ENCODE peak calls at places on chromosomes 6 and 20, in seven cellular contexts. One of them, this sample, is unnamed.

GRCh38 chr20:62644044-62644795 is 1.9 kb downstream of the SLCO4A1 start:
- DNase-seq in T-helper 9 cell: no peak
- DNase-seq in NCI-H1417: no peak
- DNase-seq in stimulated activated CD4-positive, alpha-beta T cell treated with anti-CD3 and anti-CD28 coated beads, Interleukin-15, amount 100 ng/mL, for 1 hour: no peak
- DNase-seq in RWPE1: no peak
- DNase-seq in activated CD4-positive, alpha-beta T cell treated with anti-CD3 and anti-CD28 coated beads for 4 hours: no peak
- DNase-seq in GM13977: no peak
- DNase-seq in this sample: no peak

GRCh38 chr6:4775591-4776492 is at the start of gene CDYL:
- DNase-seq in T-helper 9 cell: peak
- DNase-seq in NCI-H1417: peak
- DNase-seq in stimulated activated CD4-positive, alpha-beta T cell treated with anti-CD3 and anti-CD28 coated beads, Interleukin-15, amount 100 ng/mL, for 1 hour: peak
- DNase-seq in RWPE1: peak
- DNase-seq in activated CD4-positive, alpha-beta T cell treated with anti-CD3 and anti-CD28 coated beads for 4 hours: peak
- DNase-seq in GM13977: peak
- DNase-seq in this sample: no peak

GRCh38 chr20:44910690-44911262 is 916 bp downstream of the PABPC1L start:
- DNase-seq in T-helper 9 cell: no peak
- DNase-seq in NCI-H1417: no peak
- DNase-seq in stimulated activated CD4-positive, alpha-beta T cell treated with anti-CD3 and anti-CD28 coated beads, Interleukin-15, amount 100 ng/mL, for 1 hour: no peak
- DNase-seq in RWPE1: peak
- DNase-seq in activated CD4-positive, alpha-beta T cell treated with anti-CD3 and anti-CD28 coated beads for 4 hours: no peak
- DNase-seq in GM13977: no peak
- DNase-seq in this sample: no peak

GRCh38 chr6:43873806-43874714 is 104.0 kb downstream of the VEGFA start:
- DNase-seq in T-helper 9 cell: no peak
- DNase-seq in NCI-H1417: peak
- DNase-seq in stimulated activated CD4-positive, alpha-beta T cell treated with anti-CD3 and anti-CD28 coated beads, Interleukin-15, amount 100 ng/mL, for 1 hour: no peak
- DNase-seq in RWPE1: no peak
- DNase-seq in activated CD4-positive, alpha-beta T cell treated with anti-CD3 and anti-CD28 coated beads for 4 hours: no peak
- DNase-seq in GM13977: no peak
- DNase-seq in this sample: no peak

GRCh38 chr20:57439432-57439831 is 48.2 kb downstream of the RBM38 start:
- DNase-seq in T-helper 9 cell: no peak
- DNase-seq in NCI-H1417: no peak
- DNase-seq in stimulated activated CD4-positive, alpha-beta T cell treated with anti-CD3 and anti-CD28 coated beads, Interleukin-15, amount 100 ng/mL, for 1 hour: no peak
- DNase-seq in RWPE1: no peak
- DNase-seq in activated CD4-positive, alpha-beta T cell treated with anti-CD3 and anti-CD28 coated beads for 4 hours: no peak
- DNase-seq in GM13977: no peak
- DNase-seq in this sample: no peak

GRCh38 chr20:41334452-41335421 is 5.9 kb upstream of the LPIN3 start:
- DNase-seq in T-helper 9 cell: no peak
- DNase-seq in NCI-H1417: no peak
- DNase-seq in stimulated activated CD4-positive, alpha-beta T cell treated with anti-CD3 and anti-CD28 coated beads, Interleukin-15, amount 100 ng/mL, for 1 hour: no peak
- DNase-seq in RWPE1: no peak
- DNase-seq in activated CD4-positive, alpha-beta T cell treated with anti-CD3 and anti-CD28 coated beads for 4 hours: no peak
- DNase-seq in GM13977: no peak
- DNase-seq in this sample: no peak

GRCh38 chr6:140782941-140783340 is 1349.8 kb upstream of the GJE1 start:
- DNase-seq in T-helper 9 cell: no peak
- DNase-seq in NCI-H1417: no peak
- DNase-seq in stimulated activated CD4-positive, alpha-beta T cell treated with anti-CD3 and anti-CD28 coated beads, Interleukin-15, amount 100 ng/mL, for 1 hour: no peak
- DNase-seq in RWPE1: no peak
- DNase-seq in activated CD4-positive, alpha-beta T cell treated with anti-CD3 and anti-CD28 coated beads for 4 hours: no peak
- DNase-seq in GM13977: no peak
- DNase-seq in this sample: no peak

GRCh38 chr6:142702501-142703460 is 242.2 kb downstream of the HIVEP2 start:
- DNase-seq in T-helper 9 cell: no peak
- DNase-seq in NCI-H1417: no peak
- DNase-seq in stimulated activated CD4-positive, alpha-beta T cell treated with anti-CD3 and anti-CD28 coated beads, Interleukin-15, amount 100 ng/mL, for 1 hour: no peak
- DNase-seq in RWPE1: no peak
- DNase-seq in activated CD4-positive, alpha-beta T cell treated with anti-CD3 and anti-CD28 coated beads for 4 hours: no peak
- DNase-seq in GM13977: peak
- DNase-seq in this sample: no peak

GRCh38 chr6:44675449-44675848 is 287.9 kb downstream of the CDC5L start:
- DNase-seq in T-helper 9 cell: no peak
- DNase-seq in NCI-H1417: no peak
- DNase-seq in stimulated activated CD4-positive, alpha-beta T cell treated with anti-CD3 and anti-CD28 coated beads, Interleukin-15, amount 100 ng/mL, for 1 hour: no peak
- DNase-seq in RWPE1: no peak
- DNase-seq in activated CD4-positive, alpha-beta T cell treated with anti-CD3 and anti-CD28 coated beads for 4 hours: no peak
- DNase-seq in GM13977: no peak
- DNase-seq in this sample: no peak

GRCh38 chr6:34606477-34607130 is 50.5 kb upstream of the SPDEF start:
- DNase-seq in T-helper 9 cell: no peak
- DNase-seq in NCI-H1417: no peak
- DNase-seq in stimulated activated CD4-positive, alpha-beta T cell treated with anti-CD3 and anti-CD28 coated beads, Interleukin-15, amount 100 ng/mL, for 1 hour: no peak
- DNase-seq in RWPE1: no peak
- DNase-seq in activated CD4-positive, alpha-beta T cell treated with anti-CD3 and anti-CD28 coated beads for 4 hours: no peak
- DNase-seq in GM13977: no peak
- DNase-seq in this sample: no peak

GRCh38 chr20:3071610-3072529 is at the start of gene OXT:
- DNase-seq in T-helper 9 cell: peak
- DNase-seq in NCI-H1417: no peak
- DNase-seq in stimulated activated CD4-positive, alpha-beta T cell treated with anti-CD3 and anti-CD28 coated beads, Interleukin-15, amount 100 ng/mL, for 1 hour: peak
- DNase-seq in RWPE1: no peak
- DNase-seq in activated CD4-positive, alpha-beta T cell treated with anti-CD3 and anti-CD28 coated beads for 4 hours: peak
- DNase-seq in GM13977: peak
- DNase-seq in this sample: no peak

GRCh38 chr6:54244430-54244829 is 63.8 kb upstream of the TINAG start:
- DNase-seq in T-helper 9 cell: no peak
- DNase-seq in NCI-H1417: peak
- DNase-seq in stimulated activated CD4-positive, alpha-beta T cell treated with anti-CD3 and anti-CD28 coated beads, Interleukin-15, amount 100 ng/mL, for 1 hour: no peak
- DNase-seq in RWPE1: peak
- DNase-seq in activated CD4-positive, alpha-beta T cell treated with anti-CD3 and anti-CD28 coated beads for 4 hours: no peak
- DNase-seq in GM13977: no peak
- DNase-seq in this sample: no peak

GRCh38 chr20:20327756-20328155 is 40.1 kb upstream of the INSM1 start:
- DNase-seq in T-helper 9 cell: no peak
- DNase-seq in NCI-H1417: no peak
- DNase-seq in stimulated activated CD4-positive, alpha-beta T cell treated with anti-CD3 and anti-CD28 coated beads, Interleukin-15, amount 100 ng/mL, for 1 hour: no peak
- DNase-seq in RWPE1: peak
- DNase-seq in activated CD4-positive, alpha-beta T cell treated with anti-CD3 and anti-CD28 coated beads for 4 hours: no peak
- DNase-seq in GM13977: no peak
- DNase-seq in this sample: no peak

GRCh38 chr6:27040244-27041042 is 207.1 kb upstream of the PRSS16 start:
- DNase-seq in T-helper 9 cell: no peak
- DNase-seq in NCI-H1417: no peak
- DNase-seq in stimulated activated CD4-positive, alpha-beta T cell treated with anti-CD3 and anti-CD28 coated beads, Interleukin-15, amount 100 ng/mL, for 1 hour: no peak
- DNase-seq in RWPE1: no peak
- DNase-seq in activated CD4-positive, alpha-beta T cell treated with anti-CD3 and anti-CD28 coated beads for 4 hours: no peak
- DNase-seq in GM13977: no peak
- DNase-seq in this sample: no peak

GRCh38 chr20:62636446-62636845 is 5.9 kb upstream of the SLCO4A1 start:
- DNase-seq in T-helper 9 cell: no peak
- DNase-seq in NCI-H1417: no peak
- DNase-seq in stimulated activated CD4-positive, alpha-beta T cell treated with anti-CD3 and anti-CD28 coated beads, Interleukin-15, amount 100 ng/mL, for 1 hour: no peak
- DNase-seq in RWPE1: no peak
- DNase-seq in activated CD4-positive, alpha-beta T cell treated with anti-CD3 and anti-CD28 coated beads for 4 hours: no peak
- DNase-seq in GM13977: no peak
- DNase-seq in this sample: no peak

GRCh38 chr6:25035451-25036435 is 100.0 kb upstream of the RIPOR2 start:
- DNase-seq in T-helper 9 cell: no peak
- DNase-seq in NCI-H1417: no peak
- DNase-seq in stimulated activated CD4-positive, alpha-beta T cell treated with anti-CD3 and anti-CD28 coated beads, Interleukin-15, amount 100 ng/mL, for 1 hour: no peak
- DNase-seq in RWPE1: no peak
- DNase-seq in activated CD4-positive, alpha-beta T cell treated with anti-CD3 and anti-CD28 coated beads for 4 hours: no peak
- DNase-seq in GM13977: no peak
- DNase-seq in this sample: no peak

GRCh38 chr6:36984581-36985383 is 1.2 kb downstream of the MTCH1 start:
- DNase-seq in T-helper 9 cell: peak
- DNase-seq in NCI-H1417: no peak
- DNase-seq in stimulated activated CD4-positive, alpha-beta T cell treated with anti-CD3 and anti-CD28 coated beads, Interleukin-15, amount 100 ng/mL, for 1 hour: no peak
- DNase-seq in RWPE1: no peak
- DNase-seq in activated CD4-positive, alpha-beta T cell treated with anti-CD3 and anti-CD28 coated beads for 4 hours: peak
- DNase-seq in GM13977: peak
- DNase-seq in this sample: no peak

GRCh38 chr6:47016236-47016635 is 25.9 kb downstream of the ADGRF1 start:
- DNase-seq in T-helper 9 cell: no peak
- DNase-seq in NCI-H1417: peak
- DNase-seq in stimulated activated CD4-positive, alpha-beta T cell treated with anti-CD3 and anti-CD28 coated beads, Interleukin-15, amount 100 ng/mL, for 1 hour: no peak
- DNase-seq in RWPE1: no peak
- DNase-seq in activated CD4-positive, alpha-beta T cell treated with anti-CD3 and anti-CD28 coated beads for 4 hours: no peak
- DNase-seq in GM13977: no peak
- DNase-seq in this sample: no peak

GRCh38 chr6:110256366-110256765 is 76.1 kb downstream of the CDC40 start:
- DNase-seq in T-helper 9 cell: no peak
- DNase-seq in NCI-H1417: no peak
- DNase-seq in stimulated activated CD4-positive, alpha-beta T cell treated with anti-CD3 and anti-CD28 coated beads, Interleukin-15, amount 100 ng/mL, for 1 hour: no peak
- DNase-seq in RWPE1: no peak
- DNase-seq in activated CD4-positive, alpha-beta T cell treated with anti-CD3 and anti-CD28 coated beads for 4 hours: no peak
- DNase-seq in GM13977: no peak
- DNase-seq in this sample: no peak

GRCh38 chr6:114085206-114085605 is 114.3 kb upstream of the HDAC2 start:
- DNase-seq in T-helper 9 cell: no peak
- DNase-seq in NCI-H1417: no peak
- DNase-seq in stimulated activated CD4-positive, alpha-beta T cell treated with anti-CD3 and anti-CD28 coated beads, Interleukin-15, amount 100 ng/mL, for 1 hour: no peak
- DNase-seq in RWPE1: no peak
- DNase-seq in activated CD4-positive, alpha-beta T cell treated with anti-CD3 and anti-CD28 coated beads for 4 hours: no peak
- DNase-seq in GM13977: no peak
- DNase-seq in this sample: no peak

GRCh38 chr6:32982084-32982701 is 13.8 kb downstream of the BRD2 start:
- DNase-seq in T-helper 9 cell: no peak
- DNase-seq in NCI-H1417: peak
- DNase-seq in stimulated activated CD4-positive, alpha-beta T cell treated with anti-CD3 and anti-CD28 coated beads, Interleukin-15, amount 100 ng/mL, for 1 hour: no peak
- DNase-seq in RWPE1: no peak
- DNase-seq in activated CD4-positive, alpha-beta T cell treated with anti-CD3 and anti-CD28 coated beads for 4 hours: no peak
- DNase-seq in GM13977: no peak
- DNase-seq in this sample: no peak

GRCh38 chr20:32970973-32971300 is 33.3 kb downstream of the SUN5 start:
- DNase-seq in T-helper 9 cell: no peak
- DNase-seq in NCI-H1417: no peak
- DNase-seq in stimulated activated CD4-positive, alpha-beta T cell treated with anti-CD3 and anti-CD28 coated beads, Interleukin-15, amount 100 ng/mL, for 1 hour: no peak
- DNase-seq in RWPE1: no peak
- DNase-seq in activated CD4-positive, alpha-beta T cell treated with anti-CD3 and anti-CD28 coated beads for 4 hours: no peak
- DNase-seq in GM13977: no peak
- DNase-seq in this sample: no peak

GRCh38 chr20:58993332-58994248 is 12.5 kb downstream of the NELFCD start:
- DNase-seq in T-helper 9 cell: no peak
- DNase-seq in NCI-H1417: no peak
- DNase-seq in stimulated activated CD4-positive, alpha-beta T cell treated with anti-CD3 and anti-CD28 coated beads, Interleukin-15, amount 100 ng/mL, for 1 hour: no peak
- DNase-seq in RWPE1: no peak
- DNase-seq in activated CD4-positive, alpha-beta T cell treated with anti-CD3 and anti-CD28 coated beads for 4 hours: no peak
- DNase-seq in GM13977: no peak
- DNase-seq in this sample: no peak

GRCh38 chr20:61304750-61305149 is 52.7 kb downstream of the CDH4 start:
- DNase-seq in T-helper 9 cell: no peak
- DNase-seq in NCI-H1417: no peak
- DNase-seq in stimulated activated CD4-positive, alpha-beta T cell treated with anti-CD3 and anti-CD28 coated beads, Interleukin-15, amount 100 ng/mL, for 1 hour: no peak
- DNase-seq in RWPE1: no peak
- DNase-seq in activated CD4-positive, alpha-beta T cell treated with anti-CD3 and anti-CD28 coated beads for 4 hours: no peak
- DNase-seq in GM13977: no peak
- DNase-seq in this sample: no peak

GRCh38 chr6:85464260-85464644 is 14.4 kb downstream of the NT5E start:
- DNase-seq in T-helper 9 cell: no peak
- DNase-seq in NCI-H1417: no peak
- DNase-seq in stimulated activated CD4-positive, alpha-beta T cell treated with anti-CD3 and anti-CD28 coated beads, Interleukin-15, amount 100 ng/mL, for 1 hour: no peak
- DNase-seq in RWPE1: peak
- DNase-seq in activated CD4-positive, alpha-beta T cell treated with anti-CD3 and anti-CD28 coated beads for 4 hours: no peak
- DNase-seq in GM13977: no peak
- DNase-seq in this sample: no peak

This sample was measured in GM12878.